ENCODE peak calls at places on chromosomes 4 and X, in four cellular contexts. One of them, this sample, is unnamed. For H3K36me3, the result is how much of the 10 kb centered on the place peaks cover.

GRCh38 chrX:23803931-23804381 is 21.0 kb downstream of the SAT1 start:
- DNase-seq in IMR-90: peak
- DNase-seq in neuronal stem cell: no peak
- DNase-seq in mammary epithelial cell: peak
- DNase-seq in this sample: peak

GRCh38 chr4:146072381-146072780 is 103.1 kb upstream of the LSM6 start:
- DNase-seq in IMR-90: no peak
- DNase-seq in neuronal stem cell: no peak
- DNase-seq in mammary epithelial cell: peak
- DNase-seq in this sample: no peak

GRCh38 chrX:13092455-13092941 is 48.1 kb upstream of the FAM9C start:
- DNase-seq in IMR-90: no peak
- DNase-seq in neuronal stem cell: no peak
- DNase-seq in mammary epithelial cell: no peak
- DNase-seq in this sample: peak

GRCh38 chr4:182881928-182882327 is 35.3 kb downstream of the DCTD start:
- DNase-seq in IMR-90: no peak
- DNase-seq in neuronal stem cell: no peak
- DNase-seq in mammary epithelial cell: no peak
- DNase-seq in this sample: no peak

GRCh38 chr4:156347412-156348075 is 393.9 kb upstream of the CTSO start:
- DNase-seq in IMR-90: peak
- DNase-seq in neuronal stem cell: no peak
- DNase-seq in mammary epithelial cell: peak
- DNase-seq in this sample: no peak

GRCh38 chr4:67779631-67780030 is 25.4 kb upstream of the GNRHR start:
- DNase-seq in IMR-90: no peak
- DNase-seq in neuronal stem cell: no peak
- DNase-seq in mammary epithelial cell: peak
- DNase-seq in this sample: no peak

GRCh38 chr4:139454646-139455045 is 725 bp downstream of the RAB33B start:
- DNase-seq in IMR-90: no peak
- DNase-seq in neuronal stem cell: no peak
- DNase-seq in mammary epithelial cell: no peak
- DNase-seq in this sample: no peak

GRCh38 chr4:137735561-137736104 is 203.3 kb upstream of the PCDH18 start:
- DNase-seq in IMR-90: no peak
- DNase-seq in neuronal stem cell: no peak
- DNase-seq in mammary epithelial cell: no peak
- DNase-seq in this sample: no peak

GRCh38 chrX:69158166-69159040 is 6.8 kb downstream of the PJA1 start:
- DNase-seq in IMR-90: peak
- DNase-seq in neuronal stem cell: no peak
- DNase-seq in mammary epithelial cell: peak
- DNase-seq in this sample: peak

GRCh38 chr4:26809811-26810210 is 50.8 kb upstream of the STIM2 start:
- DNase-seq in IMR-90: no peak
- DNase-seq in neuronal stem cell: no peak
- DNase-seq in mammary epithelial cell: no peak
- DNase-seq in this sample: no peak

GRCh38 chrX:115562492-115562872 is 1.5 kb downstream of the PLS3 start:
- DNase-seq in IMR-90: peak
- DNase-seq in neuronal stem cell: peak
- DNase-seq in mammary epithelial cell: peak
- DNase-seq in this sample: peak

GRCh38 chr4:156749791-156750403 is 221.7 kb downstream of the PDGFC start:
- DNase-seq in IMR-90: peak
- DNase-seq in neuronal stem cell: no peak
- DNase-seq in mammary epithelial cell: no peak
- DNase-seq in this sample: no peak

GRCh38 chr4:16001484-16001858 is 38.5 kb upstream of the FGFBP2 start:
- DNase-seq in IMR-90: peak
- DNase-seq in neuronal stem cell: peak
- DNase-seq in mammary epithelial cell: peak
- DNase-seq in this sample: peak

GRCh38 chr4:128825226-128825625 is 15.7 kb downstream of the JADE1 start:
- DNase-seq in IMR-90: no peak
- DNase-seq in neuronal stem cell: no peak
- DNase-seq in mammary epithelial cell: peak
- DNase-seq in this sample: no peak

GRCh38 chr4:160193787-160194186 is 1090.9 kb downstream of the RAPGEF2 start:
- DNase-seq in IMR-90: no peak
- DNase-seq in neuronal stem cell: no peak
- DNase-seq in mammary epithelial cell: no peak
- DNase-seq in this sample: no peak

GRCh38 chrX:20056704-20057103 is 60.0 kb downstream of the MAP7D2 start:
- DNase-seq in IMR-90: peak
- DNase-seq in neuronal stem cell: no peak
- DNase-seq in mammary epithelial cell: peak
- DNase-seq in this sample: no peak

GRCh38 chrX:42976729-42977366 is 198.9 kb upstream of the PPP1R2C start:
- DNase-seq in IMR-90: no peak
- DNase-seq in neuronal stem cell: no peak
- DNase-seq in mammary epithelial cell: peak
- DNase-seq in this sample: peak

GRCh38 chr4:170580651-170581050 is 490.9 kb upstream of the AADAT start:
- DNase-seq in IMR-90: no peak
- DNase-seq in neuronal stem cell: no peak
- DNase-seq in mammary epithelial cell: no peak
- DNase-seq in this sample: no peak

GRCh38 chrX:47176101-47176740 is 17.4 kb upstream of the UBA1 start:
- DNase-seq in IMR-90: no peak
- DNase-seq in neuronal stem cell: no peak
- DNase-seq in mammary epithelial cell: no peak
- DNase-seq in this sample: no peak

GRCh38 chr4:111213520-111213919 is 590.6 kb upstream of the PITX2 start:
- DNase-seq in IMR-90: no peak
- DNase-seq in neuronal stem cell: no peak
- DNase-seq in mammary epithelial cell: no peak
- DNase-seq in this sample: no peak

GRCh38 chr4:123788577-123788976 is 392.0 kb downstream of the SPRY1 start:
- DNase-seq in IMR-90: peak
- DNase-seq in neuronal stem cell: no peak
- DNase-seq in mammary epithelial cell: no peak
- DNase-seq in this sample: no peak

GRCh38 chrX:42519666-42520231 is 258.2 kb downstream of the PPP1R2C start:
- DNase-seq in IMR-90: peak
- DNase-seq in neuronal stem cell: no peak
- DNase-seq in mammary epithelial cell: peak
- DNase-seq in this sample: no peak

GRCh38 chr4:148954011-148954749 is 512.0 kb upstream of the NR3C2 start:
- DNase-seq in IMR-90: no peak
- DNase-seq in neuronal stem cell: no peak
- DNase-seq in mammary epithelial cell: no peak
- DNase-seq in this sample: peak

GRCh38 chr4:61210186-61210939 is 10.2 kb downstream of the ADGRL3 start:
- DNase-seq in IMR-90: no peak
- DNase-seq in neuronal stem cell: peak
- DNase-seq in mammary epithelial cell: no peak
- DNase-seq in this sample: no peak

GRCh38 chrX:17544831-17545230 is 169.8 kb downstream of the NHS start:
- DNase-seq in IMR-90: no peak
- DNase-seq in neuronal stem cell: no peak
- DNase-seq in mammary epithelial cell: no peak
- DNase-seq in this sample: no peak

GRCh38 chrX:18377802-18378201 is 23.3 kb upstream of the SCML2 start:
- DNase-seq in IMR-90: peak
- DNase-seq in neuronal stem cell: no peak
- DNase-seq in mammary epithelial cell: no peak
- DNase-seq in this sample: no peak

GRCh38 chr4:179709961-179710624 is 2267.9 kb upstream of the AGA start:
- DNase-seq in IMR-90: no peak
- DNase-seq in neuronal stem cell: peak
- DNase-seq in mammary epithelial cell: no peak
- DNase-seq in this sample: no peak

GRCh38 chr4:165986956-165987698 is 114.1 kb downstream of the TLL1 start:
- DNase-seq in IMR-90: no peak
- DNase-seq in neuronal stem cell: no peak
- DNase-seq in mammary epithelial cell: no peak
- DNase-seq in this sample: no peak

GRCh38 chr4:139018971-139019758 is 3.6 kb downstream of the NOCT start:
- DNase-seq in IMR-90: peak
- DNase-seq in neuronal stem cell: no peak
- DNase-seq in mammary epithelial cell: no peak
- DNase-seq in this sample: no peak

GRCh38 chr4:14180983-14181601 is 553.6 kb upstream of the BOD1L1 start:
- DNase-seq in IMR-90: peak
- DNase-seq in neuronal stem cell: no peak
- DNase-seq in mammary epithelial cell: no peak
- DNase-seq in this sample: no peak

GRCh38 chr4:73871911-73872310 is 2.7 kb downstream of the CXCL1 start:
- DNase-seq in IMR-90: no peak
- DNase-seq in neuronal stem cell: no peak
- DNase-seq in mammary epithelial cell: no peak
- DNase-seq in this sample: no peak

GRCh38 chr4:67332627-67333026 is 212.7 kb downstream of the CENPC start:
- DNase-seq in IMR-90: no peak
- DNase-seq in neuronal stem cell: no peak
- DNase-seq in mammary epithelial cell: peak
- DNase-seq in this sample: no peak

GRCh38 chr4:42390622-42391355 is 6.5 kb upstream of the SHISA3 start:
- DNase-seq in IMR-90: no peak
- DNase-seq in neuronal stem cell: no peak
- DNase-seq in mammary epithelial cell: no peak
- DNase-seq in this sample: no peak

GRCh38 chr4:134470544-134470943 is 269.0 kb upstream of the PABPC4L start:
- DNase-seq in IMR-90: no peak
- DNase-seq in neuronal stem cell: no peak
- DNase-seq in mammary epithelial cell: no peak
- DNase-seq in this sample: peak

DNA sequence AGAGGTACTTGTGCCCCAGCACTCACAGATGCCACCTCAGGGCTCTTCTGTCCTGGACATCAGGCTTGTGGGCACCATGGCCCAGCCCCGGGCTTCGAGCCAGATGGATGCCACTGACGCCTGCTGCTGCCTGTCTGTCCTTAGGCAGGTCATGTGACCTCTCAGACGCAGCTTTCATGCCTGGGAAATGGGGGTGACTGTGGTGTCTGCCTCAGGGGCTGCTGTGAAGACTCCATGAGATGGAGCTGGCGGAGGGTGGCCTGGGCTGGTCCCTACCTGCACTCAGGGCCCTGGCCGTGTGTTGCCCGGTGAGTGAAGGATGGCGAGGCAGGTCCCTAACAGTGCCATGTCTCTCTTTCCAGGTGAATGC is 6.5 kb downstream of the CPZ start:
- DNase-seq in IMR-90: no peak
- DNase-seq in neuronal stem cell: no peak
- DNase-seq in mammary epithelial cell: no peak
- DNase-seq in this sample: no peak
- H3K9ac ChIP-seq in IMR-90: no peak
- H3K9ac ChIP-seq in neuronal stem cell: peak
- H3K9ac ChIP-seq in mammary epithelial cell: no peak
- H3K9ac ChIP-seq in this sample: no peak

GRCh38 chr4:70980196-70980595 is 13.3 kb upstream of the DCK start:
- DNase-seq in IMR-90: no peak
- DNase-seq in neuronal stem cell: no peak
- DNase-seq in mammary epithelial cell: no peak
- DNase-seq in this sample: no peak
- H3K36me3 ChIP-seq in IMR-90: under half
- H3K36me3 ChIP-seq in neuronal stem cell: under half
- H3K36me3 ChIP-seq in mammary epithelial cell: under half
- H3K36me3 ChIP-seq in this sample: under half

DNA sequence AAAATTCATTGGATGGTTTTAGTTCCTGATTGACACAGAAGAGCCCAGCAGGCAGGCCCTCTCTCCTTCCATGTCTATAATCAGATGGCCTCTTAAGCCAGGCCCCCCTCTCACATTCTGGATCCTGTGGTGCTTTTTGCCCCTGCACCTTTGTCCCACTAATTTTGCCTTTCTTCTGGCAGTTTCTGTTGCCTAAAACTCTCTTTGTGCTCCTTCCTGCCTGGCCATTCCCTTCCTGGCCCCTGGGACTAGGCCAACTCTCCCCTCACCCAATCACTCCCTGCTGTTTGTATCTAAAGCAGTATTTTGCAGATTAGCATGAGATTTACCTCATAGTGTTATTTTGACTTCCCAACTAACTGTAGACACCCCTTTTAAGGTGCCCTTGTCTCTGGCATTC is 42.7 kb upstream of the DDX3X start:
- DNase-seq in IMR-90: no peak
- DNase-seq in neuronal stem cell: no peak
- DNase-seq in mammary epithelial cell: no peak
- DNase-seq in this sample: no peak
- H3K9ac ChIP-seq in IMR-90: no peak
- H3K9ac ChIP-seq in neuronal stem cell: no peak
- H3K9ac ChIP-seq in mammary epithelial cell: no peak
- H3K9ac ChIP-seq in this sample: no peak

GRCh38 chr4:8401665-8402064 is 38.9 kb downstream of the ACOX3 start:
- DNase-seq in IMR-90: no peak
- DNase-seq in neuronal stem cell: no peak
- DNase-seq in mammary epithelial cell: no peak
- DNase-seq in this sample: no peak
- H3K36me3 ChIP-seq in IMR-90: under half
- H3K36me3 ChIP-seq in neuronal stem cell: under half
- H3K36me3 ChIP-seq in mammary epithelial cell: under half
- H3K36me3 ChIP-seq in this sample: under half

DNA sequence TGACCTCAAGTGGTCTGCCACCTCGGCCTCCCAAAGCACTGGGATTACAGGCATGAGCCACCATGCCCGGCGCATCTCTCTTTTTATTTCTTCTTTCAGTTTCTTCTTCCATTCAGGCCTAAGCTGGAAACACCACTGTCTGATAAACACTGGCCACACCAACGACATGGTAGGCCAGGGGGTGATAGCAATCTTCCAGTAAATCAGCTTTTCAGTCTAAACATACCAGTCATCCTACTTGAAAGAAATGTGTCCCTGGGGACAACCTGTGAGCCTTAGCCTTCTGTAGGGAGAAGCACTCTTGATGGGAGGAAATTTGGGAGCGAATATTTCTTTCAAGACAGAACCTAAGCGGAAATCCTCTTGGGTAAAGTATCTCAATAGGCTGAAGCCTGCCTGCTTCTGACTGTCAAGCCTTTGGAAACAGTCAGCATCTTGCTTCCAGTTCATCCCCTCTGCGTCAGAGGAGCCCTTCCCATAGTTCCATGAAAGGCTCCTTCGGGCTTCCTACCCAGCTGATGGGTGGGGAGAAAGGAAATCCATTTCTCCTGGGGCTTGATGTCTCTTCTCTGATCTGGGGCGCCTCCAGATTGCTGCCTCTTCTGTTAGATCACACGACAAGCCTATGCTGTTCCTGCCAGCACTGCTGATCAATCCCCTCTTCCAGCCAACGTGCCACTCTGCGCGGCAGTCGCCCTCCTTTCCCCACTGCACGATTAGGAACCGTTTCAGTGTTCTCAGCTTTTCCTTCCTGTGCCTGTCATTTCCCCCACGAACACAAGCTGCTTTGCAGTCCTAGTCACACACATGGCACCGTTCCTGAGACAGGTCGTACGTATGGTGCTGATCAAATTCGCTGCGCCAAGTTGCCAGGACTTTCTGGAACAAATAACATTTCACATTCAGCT is 49.5 kb upstream of the CBR4 start:
- DNase-seq in IMR-90: no peak
- DNase-seq in neuronal stem cell: no peak
- DNase-seq in mammary epithelial cell: no peak
- DNase-seq in this sample: no peak
- H3K9ac ChIP-seq in IMR-90: no peak
- H3K9ac ChIP-seq in neuronal stem cell: no peak
- H3K9ac ChIP-seq in mammary epithelial cell: no peak
- H3K9ac ChIP-seq in this sample: no peak